ENCODE peak calls at places on chromosomes 12 and 14, in five cellular contexts. One of them, this sample, is unnamed.

GRCh38 chr12:90484130-90484529 is 470.8 kb downstream of the CCER1 start:
- DNase-seq in fibroblast of mammary gland: no peak
- DNase-seq in left ventricle myocardium superior: no peak
- DNase-seq in HL-60: no peak
- DNase-seq in activated CD4-positive, CD25-positive, alpha-beta regulatory T cell treated with anti-CD3 and anti-CD28 coated beads, Interleukin-2, amount 50 U/mL, for 72 hours: no peak
- DNase-seq in this sample: no peak

GRCh38 chr12:20646239-20646827 is 48.8 kb upstream of the SLCO1C1 start:
- DNase-seq in fibroblast of mammary gland: peak
- DNase-seq in activated CD4-positive, CD25-positive, alpha-beta regulatory T cell treated with anti-CD3 and anti-CD28 coated beads, Interleukin-2, amount 50 U/mL, for 72 hours: no peak
- DNase-seq in HL-60: no peak
- DNase-seq in left ventricle myocardium superior: no peak
- DNase-seq in this sample: peak

GRCh38 chr12:119775246-119775895 is 101.7 kb downstream of the CIT start:
- DNase-seq in fibroblast of mammary gland: no peak
- DNase-seq in activated CD4-positive, CD25-positive, alpha-beta regulatory T cell treated with anti-CD3 and anti-CD28 coated beads, Interleukin-2, amount 50 U/mL, for 72 hours: no peak
- DNase-seq in left ventricle myocardium superior: no peak
- DNase-seq in HL-60: no peak
- DNase-seq in this sample: no peak

GRCh38 chr12:27969901-27970390 is 2.6 kb downstream of the PTHLH start:
- DNase-seq in fibroblast of mammary gland: peak
- DNase-seq in HL-60: peak
- DNase-seq in left ventricle myocardium superior: peak
- DNase-seq in activated CD4-positive, CD25-positive, alpha-beta regulatory T cell treated with anti-CD3 and anti-CD28 coated beads, Interleukin-2, amount 50 U/mL, for 72 hours: peak
- DNase-seq in this sample: peak

GRCh38 chr14:89466460-89466859 is 49.4 kb upstream of the FOXN3 start:
- DNase-seq in HL-60: peak
- DNase-seq in left ventricle myocardium superior: no peak
- DNase-seq in fibroblast of mammary gland: no peak
- DNase-seq in activated CD4-positive, CD25-positive, alpha-beta regulatory T cell treated with anti-CD3 and anti-CD28 coated beads, Interleukin-2, amount 50 U/mL, for 72 hours: no peak
- DNase-seq in this sample: no peak

GRCh38 chr12:68971404-68971803 is 38.4 kb upstream of the CPM start:
- DNase-seq in left ventricle myocardium superior: no peak
- DNase-seq in HL-60: no peak
- DNase-seq in activated CD4-positive, CD25-positive, alpha-beta regulatory T cell treated with anti-CD3 and anti-CD28 coated beads, Interleukin-2, amount 50 U/mL, for 72 hours: no peak
- DNase-seq in fibroblast of mammary gland: peak
- DNase-seq in this sample: peak

GRCh38 chr12:20549115-20549719 is 145.9 kb upstream of the SLCO1C1 start:
- DNase-seq in fibroblast of mammary gland: peak
- DNase-seq in activated CD4-positive, CD25-positive, alpha-beta regulatory T cell treated with anti-CD3 and anti-CD28 coated beads, Interleukin-2, amount 50 U/mL, for 72 hours: no peak
- DNase-seq in left ventricle myocardium superior: peak
- DNase-seq in HL-60: peak
- DNase-seq in this sample: peak

GRCh38 chr12:28537474-28537873 is 347.2 kb downstream of the CCDC91 start:
- DNase-seq in activated CD4-positive, CD25-positive, alpha-beta regulatory T cell treated with anti-CD3 and anti-CD28 coated beads, Interleukin-2, amount 50 U/mL, for 72 hours: no peak
- DNase-seq in left ventricle myocardium superior: no peak
- DNase-seq in fibroblast of mammary gland: no peak
- DNase-seq in HL-60: no peak
- DNase-seq in this sample: no peak

GRCh38 chr14:78690836-78691235 is 520.7 kb downstream of the NRXN3 start:
- DNase-seq in left ventricle myocardium superior: no peak
- DNase-seq in HL-60: no peak
- DNase-seq in fibroblast of mammary gland: peak
- DNase-seq in activated CD4-positive, CD25-positive, alpha-beta regulatory T cell treated with anti-CD3 and anti-CD28 coated beads, Interleukin-2, amount 50 U/mL, for 72 hours: no peak
- DNase-seq in this sample: no peak

GRCh38 chr12:78863482-78864427 is 819 bp upstream of the SYT1 start:
- DNase-seq in fibroblast of mammary gland: peak
- DNase-seq in left ventricle myocardium superior: peak
- DNase-seq in activated CD4-positive, CD25-positive, alpha-beta regulatory T cell treated with anti-CD3 and anti-CD28 coated beads, Interleukin-2, amount 50 U/mL, for 72 hours: no peak
- DNase-seq in HL-60: no peak
- DNase-seq in this sample: peak

This sample was measured in fibroblast of gingiva.